ENCODE peak calls at places on chromosomes 4 and X, in ten cellular contexts. H is A549, X is fibroblast of pulmonary artery, M is pancreas, E is HL-60, A is gastrocnemius medialis, N is IMR-90, U is tibial nerve, W is Peyer's patch, L is body of pancreas. Z is an unnamed sample.

GRCh38 chr4:186725422-186726149 is 1.9 kb upstream of the FAT1 start:
- DNase-seq in A (no peak), X (peak), N (peak), U (peak), W (peak), L (peak), E (no peak), H (peak), M (peak), Z (peak)

GRCh38 chrX:58025979-58026378 is 115.7 kb upstream of the ZXDA start:
- DNase-seq in N (peak), X (peak), U (peak), E (peak), A (no peak), W (no peak), L (peak), M (no peak), H (peak), Z (peak)

GRCh38 chr4:169225058-169225751 is 45.6 kb downstream of the SH3RF1 start:
- DNase-seq in N (peak), L (no peak), W (no peak), M (no peak), A (no peak), E (no peak), X (peak), U (no peak), H (peak), Z (peak)

GRCh38 chr4:145511913-145512522 is 30.4 kb downstream of the SMAD1 start:
- DNase-seq in M (no peak), H (no peak), X (peak), W (no peak), L (no peak), N (peak), E (no peak), U (no peak), A (no peak), Z (peak)

GRCh38 chr4:4831266-4831665 is 28.2 kb upstream of the MSX1 start:
- DNase-seq in N (no peak), W (no peak), U (no peak), M (no peak), L (no peak), E (no peak), X (no peak), H (no peak), A (no peak), Z (no peak)

GRCh38 chr4:79576480-79576803 is 168.4 kb upstream of the GK2 start:
- DNase-seq in E (peak), H (no peak), A (no peak), X (peak), N (peak), L (no peak), U (no peak), M (no peak), W (no peak), Z (peak)

GRCh38 chr4:146945556-146946374 is at the start of gene TTC29:
- DNase-seq in L (peak), X (peak), M (peak), N (peak), H (peak), A (peak), W (peak), U (peak), E (peak), Z (peak)

GRCh38 chrX:154050113-154050495 is 30.4 kb upstream of the IRAK1 start:
- DNase-seq in X (no peak), M (no peak), A (no peak), L (no peak), N (no peak), W (no peak), E (no peak), U (no peak), H (no peak), Z (no peak)

GRCh38 chr4:48462363-48462762 is 20.8 kb upstream of the SLC10A4 start:
- DNase-seq in L (no peak), A (no peak), H (no peak), N (no peak), E (no peak), X (no peak), M (no peak), W (no peak), U (no peak), Z (no peak)

GRCh38 chr4:99013402-99013843 is 17.9 kb downstream of the METAP1 start:
- DNase-seq in M (no peak), A (no peak), W (no peak), E (no peak), L (no peak), U (no peak), X (peak), H (no peak), N (peak), Z (peak)

GRCh38 chrX:71100581-71101505 is 5.2 kb downstream of the FOXO4 start:
- DNase-seq in A (no peak), U (no peak), M (no peak), H (no peak), W (no peak), X (no peak), E (no peak), L (no peak), N (no peak), Z (no peak)
- H3K4me3 ChIP-seq in A (no peak), U (no peak), M (no peak), H (no peak), W (no peak), X (no peak), E (no peak), L (no peak), N (no peak), Z (no peak)

GRCh38 chr4:108763981-108764380 is 1.1 kb upstream of the ETNPPL start:
- DNase-seq in X (no peak), E (no peak), N (no peak), M (no peak), W (no peak), A (no peak), L (no peak), U (no peak), H (no peak), Z (no peak)

GRCh38 chr4:108766058-108766457 is 3.2 kb upstream of the ETNPPL start:
- DNase-seq in X (no peak), L (no peak), M (no peak), E (no peak), U (no peak), N (no peak), A (no peak), H (no peak), W (no peak), Z (no peak)

GRCh38 chr4:108758498-108758897 is 4.4 kb downstream of the ETNPPL start:
- DNase-seq in N (no peak), M (no peak), H (no peak), W (no peak), U (no peak), X (no peak), E (no peak), A (no peak), L (no peak), Z (no peak)

GRCh38 chr4:108763226-108763593 is 357 bp upstream of the ETNPPL start:
- DNase-seq in L (no peak), U (no peak), A (no peak), H (no peak), W (no peak), N (no peak), X (peak), M (no peak), E (no peak), Z (no peak)

DNA sequence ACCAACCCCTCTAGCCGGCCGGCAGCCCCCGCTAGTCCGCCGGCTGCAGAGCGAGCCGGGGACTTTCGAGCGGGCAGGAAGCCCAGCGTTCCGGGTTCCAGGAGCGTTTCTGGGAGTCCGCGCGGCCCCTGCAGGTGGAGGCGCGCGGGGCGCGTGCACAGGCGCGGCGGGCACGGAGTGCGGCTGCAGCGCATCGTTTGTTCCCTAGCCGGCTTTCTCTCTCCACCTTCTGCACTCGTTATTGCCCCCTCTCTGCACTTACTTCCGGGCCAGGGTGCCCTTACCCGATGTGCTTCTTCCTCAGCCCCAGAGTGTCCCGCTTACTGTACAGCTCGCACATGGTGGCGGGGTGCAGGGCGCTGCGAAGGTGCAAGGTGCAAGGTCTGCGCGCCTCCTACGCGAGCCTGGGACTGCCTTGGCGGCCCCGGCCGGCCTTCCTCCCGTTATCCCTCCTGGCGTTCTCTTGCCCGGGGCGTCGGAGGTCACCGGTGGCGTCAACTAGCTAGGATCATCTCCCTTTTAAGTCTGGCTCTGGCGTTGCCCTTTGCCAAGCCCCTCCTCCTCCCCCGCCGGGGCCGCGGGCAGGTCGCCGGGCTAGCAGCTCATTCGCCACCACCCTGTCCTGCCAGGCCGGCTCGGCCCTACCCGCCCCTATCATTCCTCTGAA is at the start of gene ETNPPL:
- DNase-seq in N (no peak), A (no peak), H (no peak), L (peak), E (peak), M (peak), X (peak), W (peak), U (no peak), Z (no peak)
- TF ChIP-seq CTCF in N (no peak), A (no peak), H (no peak), L (no peak), E (no peak), M (no peak), X (no peak), W (no peak), U (peak), Z (no peak)

GRCh38 chr4:40201898-40202297 is 5.1 kb downstream of the RHOH start:
- DNase-seq in H (no peak), X (no peak), W (no peak), A (no peak), U (no peak), N (no peak), E (no peak), M (no peak), L (no peak), Z (no peak)

GRCh38 chr4:40204507-40205258 is 7.9 kb downstream of the RHOH start:
- DNase-seq in H (no peak), M (no peak), U (no peak), A (no peak), X (no peak), N (no peak), E (no peak), W (no peak), L (no peak), Z (no peak)

GRCh38 chr4:40199999-40200880 is 3.4 kb downstream of the RHOH start:
- DNase-seq in E (peak), X (no peak), U (no peak), M (no peak), N (peak), H (no peak), A (no peak), L (peak), W (no peak), Z (no peak)

GRCh38 chr4:40200881-40201797 is 4.3 kb downstream of the RHOH start:
- DNase-seq in E (peak), H (no peak), M (no peak), X (no peak), W (no peak), N (peak), A (no peak), L (no peak), U (no peak), Z (no peak)

GRCh38 chr4:40202474-40202873 is 5.6 kb downstream of the RHOH start:
- DNase-seq in H (no peak), M (no peak), E (no peak), W (no peak), L (no peak), X (no peak), A (no peak), N (no peak), U (no peak), Z (no peak)
- H3K4me3 ChIP-seq in H (no peak), M (no peak), E (no peak), W (peak), L (no peak), X (no peak), A (no peak), N (no peak), U (no peak), Z (no peak)

GRCh38 chr4:19368800-19369199 is 882.9 kb upstream of the SLIT2 start:
- DNase-seq in W (no peak), M (no peak), H (no peak), X (no peak), U (no peak), N (no peak), L (no peak), A (no peak), E (no peak), Z (no peak)

GRCh38 chr4:19375405-19375804 is 876.3 kb upstream of the SLIT2 start:
- DNase-seq in N (no peak), W (no peak), A (no peak), E (no peak), M (no peak), X (no peak), H (no peak), L (no peak), U (no peak), Z (no peak)

GRCh38 chr4:19375931-19376330 is 875.8 kb upstream of the SLIT2 start:
- DNase-seq in W (no peak), L (no peak), H (no peak), U (no peak), X (peak), A (no peak), E (no peak), N (peak), M (no peak), Z (peak)

GRCh38 chr4:19372365-19372764 is 879.3 kb upstream of the SLIT2 start:
- DNase-seq in U (no peak), N (no peak), W (no peak), L (no peak), A (no peak), H (no peak), E (no peak), X (no peak), M (no peak), Z (no peak)
- TF ChIP-seq CTCF in U (no peak), N (no peak), W (no peak), L (no peak), A (no peak), H (no peak), E (no peak), X (no peak), M (no peak), Z (no peak)

GRCh38 chr4:8332038-8332857 is 62.7 kb downstream of the HTRA3 start:
- DNase-seq in W (no peak), L (no peak), U (no peak), A (no peak), E (no peak), N (no peak), X (no peak), M (no peak), H (no peak), Z (no peak)

GRCh38 chr4:8330821-8331566 is 61.4 kb downstream of the HTRA3 start:
- DNase-seq in A (peak), W (no peak), L (no peak), H (no peak), U (no peak), M (no peak), X (peak), E (no peak), N (no peak), Z (peak)

GRCh38 chr4:8329859-8330761 is 60.6 kb downstream of the HTRA3 start:
- DNase-seq in L (no peak), X (no peak), M (no peak), A (peak), E (no peak), H (no peak), U (no peak), W (no peak), N (no peak), Z (no peak)

GRCh38 chr4:8332891-8333331 is 63.4 kb downstream of the HTRA3 start:
- DNase-seq in U (no peak), H (no peak), N (no peak), M (no peak), A (no peak), X (no peak), L (no peak), E (no peak), W (no peak), Z (no peak)

GRCh38 chr4:8331567-8331955 is 62.0 kb downstream of the HTRA3 start:
- DNase-seq in X (no peak), U (no peak), A (peak), W (no peak), M (no peak), L (no peak), E (no peak), H (no peak), N (no peak), Z (no peak)
- H3K4me3 ChIP-seq in X (no peak), U (no peak), A (no peak), W (no peak), M (no peak), L (no peak), E (no peak), H (no peak), N (no peak), Z (no peak)

GRCh38 chrX:116824785-116825184 is 362.0 kb upstream of the CT83 start:
- DNase-seq in A (no peak), L (no peak), U (no peak), N (no peak), M (no peak), W (no peak), H (no peak), E (no peak), X (no peak), Z (no peak)

GRCh38 chrX:116823677-116824076 is 360.9 kb upstream of the CT83 start:
- DNase-seq in L (no peak), U (no peak), W (no peak), E (no peak), M (no peak), X (no peak), N (no peak), H (no peak), A (no peak), Z (no peak)

DNA sequence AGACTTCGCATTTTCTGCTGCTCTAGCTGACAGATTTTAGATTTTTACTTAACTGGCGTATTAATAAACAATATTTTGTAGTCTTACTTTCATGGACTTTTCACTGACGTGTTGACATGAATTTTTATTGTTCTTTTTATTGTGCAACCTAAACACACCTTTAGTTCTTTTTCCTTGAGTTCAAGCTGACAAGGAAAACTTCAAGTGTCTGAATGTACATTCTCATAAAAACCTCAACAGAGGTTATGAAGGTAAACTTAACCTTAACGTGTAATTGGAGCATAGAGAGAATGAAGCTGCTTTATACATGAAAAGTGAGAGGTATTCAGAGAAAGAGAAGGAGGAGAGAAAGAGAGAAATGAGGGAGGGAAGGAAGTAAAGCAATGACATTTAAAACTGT is 364.3 kb upstream of the CT83 start:
- DNase-seq in X (no peak), U (no peak), W (no peak), L (no peak), M (no peak), N (no peak), H (no peak), E (no peak), A (no peak), Z (no peak)
- TF ChIP-seq CTCF in X (no peak), U (no peak), W (no peak), L (no peak), M (no peak), N (no peak), H (no peak), E (no peak), A (no peak), Z (no peak)

GRCh38 chrX:43566170-43566569 is 89.9 kb upstream of the MAOA start:
- DNase-seq in L (no peak), X (no peak), W (no peak), U (no peak), A (no peak), M (no peak), N (no peak), H (no peak), E (no peak), Z (no peak)
- H3K4me3 ChIP-seq in L (no peak), X (no peak), W (no peak), U (no peak), A (no peak), M (no peak), N (no peak), H (no peak), E (no peak), Z (no peak)

GRCh38 chr4:109979932-109980717 is 67.4 kb downstream of the EGF start:
- DNase-seq in X (peak), H (no peak), E (no peak), W (no peak), A (no peak), M (no peak), L (no peak), U (no peak), N (peak), Z (peak)

GRCh38 chr4:109977854-109978501 is 65.3 kb downstream of the EGF start:
- DNase-seq in L (peak), W (no peak), H (peak), A (no peak), E (no peak), X (peak), N (peak), M (no peak), U (peak), Z (peak)

GRCh38 chr4:109981936-109982335 is 69.3 kb downstream of the EGF start:
- DNase-seq in H (no peak), U (no peak), A (no peak), W (no peak), N (no peak), L (no peak), E (no peak), X (no peak), M (no peak), Z (no peak)

GRCh38 chr4:109976189-109976588 is 63.5 kb downstream of the EGF start:
- DNase-seq in L (no peak), X (no peak), N (no peak), A (no peak), M (no peak), H (no peak), E (no peak), W (no peak), U (no peak), Z (no peak)

GRCh38 chr4:109978704-109979103 is 66.0 kb downstream of the EGF start:
- DNase-seq in N (no peak), W (no peak), M (no peak), H (no peak), L (no peak), X (no peak), U (no peak), A (no peak), E (no peak), Z (no peak)
- TF ChIP-seq CTCF in N (no peak), W (no peak), M (no peak), H (no peak), L (no peak), X (peak), U (no peak), A (no peak), E (no peak), Z (no peak)

Z was measured in cardiac fibroblast.